ENCODE peak calls at places on chromosome 3, in eight cellular contexts. E is SHP77 treated with DMSO at 0.1 percent for 48 hours, Q is AG20443, K is endothelial cell, L is head of caudate nucleus, N is activated T-cell treated with anti-CD3 and anti-CD28 coated beads for 1 hour, T is anterior cingulate cortex, M is HS-27A. Y is an unnamed sample.

GRCh38 chr3:192489579-192489978 is 237.8 kb downstream of the FGF12 start:
- DNase-seq in E (no peak), Q (no peak), K (no peak), L (no peak), N (no peak), T (no peak), M (no peak), Y (no peak)

GRCh38 chr3:50371133-50371670 is 11.9 kb upstream of the TMEM115 start:
- DNase-seq in E (no peak), Q (no peak), K (no peak), L (no peak), N (no peak), T (no peak), M (no peak), Y (no peak)

GRCh38 chr3:59737209-59737608 is 687.4 kb upstream of the CFAP20DC start:
- DNase-seq in E (no peak), Q (no peak), K (no peak), L (no peak), N (no peak), T (no peak), M (no peak), Y (no peak)

GRCh38 chr3:143122089-143122430 is 2.5 kb downstream of the CHST2 start:
- DNase-seq in E (no peak), Q (no peak), K (no peak), L (no peak), N (no peak), T (no peak), M (no peak), Y (no peak)

GRCh38 chr3:45321607-45322391 is 66.6 kb upstream of the LARS2 start:
- DNase-seq in E (no peak), Q (no peak), K (no peak), L (no peak), N (no peak), T (no peak), M (no peak), Y (no peak)

GRCh38 chr3:107824822-107825371 is 265.9 kb downstream of the CD47 start:
- DNase-seq in E (no peak), Q (no peak), K (no peak), L (no peak), N (no peak), T (no peak), M (no peak), Y (no peak)

GRCh38 chr3:16119887-16120286 is 54.6 kb upstream of the GALNT15 start:
- DNase-seq in E (no peak), Q (no peak), K (no peak), L (no peak), N (no peak), T (no peak), M (no peak), Y (no peak)

GRCh38 chr3:10519236-10519635 is 13.8 kb upstream of the ATP2B2 start:
- DNase-seq in E (no peak), Q (no peak), K (no peak), L (no peak), N (no peak), T (no peak), M (no peak), Y (no peak)

GRCh38 chr3:190131329-190131728 is 10.6 kb upstream of the P3H2 start:
- DNase-seq in E (no peak), Q (no peak), K (no peak), L (no peak), N (no peak), T (no peak), M (no peak), Y (no peak)

GRCh38 chr3:60228823-60229222 is 1022.4 kb downstream of the FHIT start:
- DNase-seq in E (no peak), Q (no peak), K (no peak), L (no peak), N (no peak), T (no peak), M (no peak), Y (no peak)

GRCh38 chr3:172542089-172542488 is 18.9 kb upstream of the TNFSF10 start:
- DNase-seq in E (no peak), Q (no peak), K (no peak), L (no peak), N (no peak), T (no peak), M (no peak), Y (no peak)

GRCh38 chr3:186687120-186687651 is 21.4 kb downstream of the HRG start:
- DNase-seq in E (no peak), Q (no peak), K (no peak), L (no peak), N (no peak), T (no peak), M (no peak), Y (no peak)

GRCh38 chr3:71581451-71581980 is 2.0 kb downstream of the FOXP1 start:
- DNase-seq in E (no peak), Q (peak; percentile 55), K (peak; percentile 41), L (peak; percentile 19), N (peak; percentile 34), T (no peak), M (no peak), Y (peak; percentile 13)

GRCh38 chr3:82022836-82023235 is 261.4 kb upstream of the GBE1 start:
- DNase-seq in E (no peak), Q (no peak), K (no peak), L (no peak), N (no peak), T (no peak), M (no peak), Y (no peak)

GRCh38 chr3:43723121-43723734 is 32.5 kb downstream of the ABHD5 start:
- DNase-seq in E (no peak), Q (peak; percentile 17), K (no peak), L (no peak), N (no peak), T (no peak), M (no peak), Y (no peak)

GRCh38 chr3:42855547-42856380 is 19.9 kb downstream of the CYP8B1 start:
- DNase-seq in E (no peak), Q (no peak), K (no peak), L (no peak), N (no peak), T (no peak), M (no peak), Y (no peak)

GRCh38 chr3:128075516-128076464 is 23.6 kb downstream of the SEC61A1 start:
- DNase-seq in E (no peak), Q (peak; percentile 95), K (peak; percentile 97), L (peak; percentile 87), N (peak; percentile 88), T (peak; percentile 89), M (no peak), Y (peak; percentile 87)

GRCh38 chr3:127734754-127735473 is 62.2 kb downstream of the ABTB1 start:
- DNase-seq in E (no peak), Q (peak; percentile 92), K (no peak), L (no peak), N (no peak), T (peak; percentile 51), M (peak; percentile 91), Y (no peak)

GRCh38 chr3:127032296-127032990 is 49.5 kb downstream of the PLXNA1 start:
- DNase-seq in E (no peak), Q (no peak), K (no peak), L (no peak), N (no peak), T (no peak), M (no peak), Y (no peak)

GRCh38 chr3:141410408-141410807 is 42.1 kb downstream of the ZBTB38 start:
- DNase-seq in E (peak; percentile 63), Q (peak; percentile 25), K (no peak), L (peak; percentile 19), N (no peak), T (peak; percentile 64), M (no peak), Y (no peak)

GRCh38 chr3:47612178-47612577 is 33.5 kb upstream of the CSPG5 start:
- DNase-seq in E (no peak), Q (peak; percentile 55), K (no peak), L (no peak), N (no peak), T (no peak), M (peak; percentile 57), Y (no peak)

GRCh38 chr3:128343287-128344045 is 123.2 kb downstream of the DNAJB8 start:
- DNase-seq in E (no peak), Q (peak; percentile 45), K (peak; percentile 42), L (no peak), N (no peak), T (no peak), M (peak; percentile 20), Y (no peak)

GRCh38 chr3:183085634-183086390 is 13.5 kb downstream of the MCCC1 start:
- DNase-seq in E (peak; percentile 6), Q (no peak), K (peak; percentile 35), L (no peak), N (no peak), T (no peak), M (no peak), Y (peak; percentile 2)

GRCh38 chr3:127751782-127752181 is 70.5 kb downstream of the MGLL start:
- DNase-seq in E (no peak), Q (no peak), K (no peak), L (no peak), N (no peak), T (no peak), M (no peak), Y (no peak)

GRCh38 chr3:101039285-101039684 is 46.1 kb upstream of the ABI3BP start:
- DNase-seq in E (no peak), Q (no peak), K (no peak), L (no peak), N (no peak), T (no peak), M (no peak), Y (no peak)

GRCh38 chr3:14438929-14439328 is 36.5 kb downstream of the SLC6A6 start:
- DNase-seq in E (no peak), Q (no peak), K (no peak), L (no peak), N (no peak), T (no peak), M (no peak), Y (no peak)

GRCh38 chr3:161349529-161350278 is 21.6 kb downstream of the SPTSSB start:
- DNase-seq in E (no peak), Q (peak; percentile 77), K (no peak), L (no peak), N (peak; percentile 2), T (no peak), M (peak; percentile 31), Y (no peak)

GRCh38 chr3:136893848-136894443 is 31.9 kb downstream of the NCK1 start:
- DNase-seq in E (no peak), Q (peak; percentile 54), K (no peak), L (no peak), N (no peak), T (no peak), M (no peak), Y (no peak)

GRCh38 chr3:121757087-121757811 is 7.7 kb upstream of the GOLGB1 start:
- DNase-seq in E (no peak), Q (no peak), K (no peak), L (no peak), N (no peak), T (no peak), M (no peak), Y (no peak)

GRCh38 chr3:184582583-184582982 is 21.0 kb downstream of the EPHB3 start:
- DNase-seq in E (peak; percentile 41), Q (peak; percentile 91), K (no peak), L (peak; percentile 33), N (no peak), T (peak; percentile 61), M (no peak), Y (no peak)

GRCh38 chr3:169400874-169401273 is 262.6 kb downstream of the MECOM start:
- DNase-seq in E (no peak), Q (no peak), K (no peak), L (no peak), N (no peak), T (no peak), M (no peak), Y (no peak)

GRCh38 chr3:36823806-36824205 is 59.5 kb upstream of the DCLK3 start:
- DNase-seq in E (no peak), Q (no peak), K (no peak), L (no peak), N (no peak), T (no peak), M (no peak), Y (no peak)

GRCh38 chr3:123331651-123332050 is 117.2 kb downstream of the ADCY5 start:
- DNase-seq in E (no peak), Q (no peak), K (no peak), L (no peak), N (no peak), T (no peak), M (no peak), Y (no peak)

GRCh38 chr3:36362973-36363372 is 17.3 kb upstream of the STAC start:
- DNase-seq in E (no peak), Q (peak; percentile 73), K (no peak), L (no peak), N (no peak), T (no peak), M (peak; percentile 82), Y (no peak)